ENCODE peak calls at places on chromosomes 3 and 15, in five cellular contexts. One of them, this sample, is unnamed.

GRCh38 chr3:190710723-190711122 is 151.8 kb downstream of the GMNC start:
- DNase-seq in progenitor cell of endocrine pancreas: no peak
- DNase-seq in effector memory CD4-positive, alpha-beta T cell: no peak
- DNase-seq in stimulated activated effector memory CD8-positive, alpha-beta T cell treated with anti-CD3 and anti-CD28 coated beads, Interleukin-12 subunit alpha, Interleukin-12 subunit beta, amount 100 ng/mL, for 72 hours: no peak
- DNase-seq in iris pigment epithelial cell: no peak
- DNase-seq in this sample: no peak

GRCh38 chr3:179666436-179667035 is 13.7 kb downstream of the USP13 start:
- DNase-seq in effector memory CD4-positive, alpha-beta T cell: no peak
- DNase-seq in stimulated activated effector memory CD8-positive, alpha-beta T cell treated with anti-CD3 and anti-CD28 coated beads, Interleukin-12 subunit alpha, Interleukin-12 subunit beta, amount 100 ng/mL, for 72 hours: no peak
- DNase-seq in progenitor cell of endocrine pancreas: no peak
- DNase-seq in iris pigment epithelial cell: peak; percentile 25
- DNase-seq in this sample: no peak

GRCh38 chr15:68818088-68818670 is 2.5 kb downstream of the ANP32A start:
- DNase-seq in progenitor cell of endocrine pancreas: peak; percentile 60
- DNase-seq in iris pigment epithelial cell: peak; percentile 64
- DNase-seq in effector memory CD4-positive, alpha-beta T cell: peak; percentile 44
- DNase-seq in stimulated activated effector memory CD8-positive, alpha-beta T cell treated with anti-CD3 and anti-CD28 coated beads, Interleukin-12 subunit alpha, Interleukin-12 subunit beta, amount 100 ng/mL, for 72 hours: peak; percentile 76
- DNase-seq in this sample: peak; percentile 77

GRCh38 chr3:15360786-15361493 is 28.6 kb upstream of the SH3BP5 start:
- DNase-seq in iris pigment epithelial cell: peak; percentile 81
- DNase-seq in progenitor cell of endocrine pancreas: no peak
- DNase-seq in stimulated activated effector memory CD8-positive, alpha-beta T cell treated with anti-CD3 and anti-CD28 coated beads, Interleukin-12 subunit alpha, Interleukin-12 subunit beta, amount 100 ng/mL, for 72 hours: no peak
- DNase-seq in effector memory CD4-positive, alpha-beta T cell: no peak
- DNase-seq in this sample: no peak

GRCh38 chr3:155791190-155791589 is 14.9 kb downstream of the C3orf33 start:
- DNase-seq in stimulated activated effector memory CD8-positive, alpha-beta T cell treated with anti-CD3 and anti-CD28 coated beads, Interleukin-12 subunit alpha, Interleukin-12 subunit beta, amount 100 ng/mL, for 72 hours: no peak
- DNase-seq in progenitor cell of endocrine pancreas: no peak
- DNase-seq in effector memory CD4-positive, alpha-beta T cell: no peak
- DNase-seq in iris pigment epithelial cell: peak; percentile 48
- DNase-seq in this sample: no peak

GRCh38 chr3:14716593-14716992 is 41.7 kb downstream of the C3orf20 start:
- DNase-seq in stimulated activated effector memory CD8-positive, alpha-beta T cell treated with anti-CD3 and anti-CD28 coated beads, Interleukin-12 subunit alpha, Interleukin-12 subunit beta, amount 100 ng/mL, for 72 hours: no peak
- DNase-seq in progenitor cell of endocrine pancreas: no peak
- DNase-seq in iris pigment epithelial cell: peak; percentile 18
- DNase-seq in effector memory CD4-positive, alpha-beta T cell: no peak
- DNase-seq in this sample: no peak

GRCh38 chr3:21718161-21718765 is 32.7 kb downstream of the ZNF385D start:
- DNase-seq in iris pigment epithelial cell: peak; percentile 90
- DNase-seq in progenitor cell of endocrine pancreas: no peak
- DNase-seq in stimulated activated effector memory CD8-positive, alpha-beta T cell treated with anti-CD3 and anti-CD28 coated beads, Interleukin-12 subunit alpha, Interleukin-12 subunit beta, amount 100 ng/mL, for 72 hours: no peak
- DNase-seq in effector memory CD4-positive, alpha-beta T cell: no peak
- DNase-seq in this sample: no peak

GRCh38 chr3:154428369-154429206 is 1.4 kb downstream of the GPR149 start:
- DNase-seq in stimulated activated effector memory CD8-positive, alpha-beta T cell treated with anti-CD3 and anti-CD28 coated beads, Interleukin-12 subunit alpha, Interleukin-12 subunit beta, amount 100 ng/mL, for 72 hours: no peak
- DNase-seq in iris pigment epithelial cell: no peak
- DNase-seq in effector memory CD4-positive, alpha-beta T cell: no peak
- DNase-seq in progenitor cell of endocrine pancreas: peak; percentile 13
- DNase-seq in this sample: no peak

GRCh38 chr15:82900511-82900910 is 52.0 kb downstream of the HOMER2 start:
- DNase-seq in effector memory CD4-positive, alpha-beta T cell: no peak
- DNase-seq in iris pigment epithelial cell: no peak
- DNase-seq in progenitor cell of endocrine pancreas: no peak
- DNase-seq in stimulated activated effector memory CD8-positive, alpha-beta T cell treated with anti-CD3 and anti-CD28 coated beads, Interleukin-12 subunit alpha, Interleukin-12 subunit beta, amount 100 ng/mL, for 72 hours: no peak
- DNase-seq in this sample: no peak

GRCh38 chr15:45429974-45430792 is 51.8 kb upstream of the GATM start:
- DNase-seq in progenitor cell of endocrine pancreas: peak; percentile 76
- DNase-seq in effector memory CD4-positive, alpha-beta T cell: peak; percentile 77
- DNase-seq in stimulated activated effector memory CD8-positive, alpha-beta T cell treated with anti-CD3 and anti-CD28 coated beads, Interleukin-12 subunit alpha, Interleukin-12 subunit beta, amount 100 ng/mL, for 72 hours: peak; percentile 95
- DNase-seq in iris pigment epithelial cell: peak; percentile 31
- DNase-seq in this sample: peak; percentile 75

GRCh38 chr3:27826448-27826847 is 104.3 kb upstream of the EOMES start:
- DNase-seq in iris pigment epithelial cell: no peak
- DNase-seq in stimulated activated effector memory CD8-positive, alpha-beta T cell treated with anti-CD3 and anti-CD28 coated beads, Interleukin-12 subunit alpha, Interleukin-12 subunit beta, amount 100 ng/mL, for 72 hours: no peak
- DNase-seq in effector memory CD4-positive, alpha-beta T cell: no peak
- DNase-seq in progenitor cell of endocrine pancreas: no peak
- DNase-seq in this sample: no peak

GRCh38 chr3:186519021-186519658 is 25.0 kb downstream of the CRYGS start:
- DNase-seq in iris pigment epithelial cell: no peak
- DNase-seq in stimulated activated effector memory CD8-positive, alpha-beta T cell treated with anti-CD3 and anti-CD28 coated beads, Interleukin-12 subunit alpha, Interleukin-12 subunit beta, amount 100 ng/mL, for 72 hours: peak; percentile 72
- DNase-seq in effector memory CD4-positive, alpha-beta T cell: peak; percentile 60
- DNase-seq in progenitor cell of endocrine pancreas: no peak
- DNase-seq in this sample: peak; percentile 63

GRCh38 chr3:149553781-149554451 is 79.4 kb downstream of the TM4SF4 start:
- DNase-seq in iris pigment epithelial cell: peak; percentile 85
- DNase-seq in progenitor cell of endocrine pancreas: no peak
- DNase-seq in stimulated activated effector memory CD8-positive, alpha-beta T cell treated with anti-CD3 and anti-CD28 coated beads, Interleukin-12 subunit alpha, Interleukin-12 subunit beta, amount 100 ng/mL, for 72 hours: no peak
- DNase-seq in effector memory CD4-positive, alpha-beta T cell: no peak
- DNase-seq in this sample: no peak

GRCh38 chr3:38454884-38455638 is 1.4 kb downstream of the ACVR2B start:
- DNase-seq in effector memory CD4-positive, alpha-beta T cell: no peak
- DNase-seq in iris pigment epithelial cell: peak; percentile 37
- DNase-seq in stimulated activated effector memory CD8-positive, alpha-beta T cell treated with anti-CD3 and anti-CD28 coated beads, Interleukin-12 subunit alpha, Interleukin-12 subunit beta, amount 100 ng/mL, for 72 hours: peak; percentile 72
- DNase-seq in progenitor cell of endocrine pancreas: peak; percentile 80
- DNase-seq in this sample: no peak

GRCh38 chr15:48823237-48823636 is 12.4 kb upstream of the CEP152 start:
- DNase-seq in effector memory CD4-positive, alpha-beta T cell: no peak
- DNase-seq in stimulated activated effector memory CD8-positive, alpha-beta T cell treated with anti-CD3 and anti-CD28 coated beads, Interleukin-12 subunit alpha, Interleukin-12 subunit beta, amount 100 ng/mL, for 72 hours: no peak
- DNase-seq in iris pigment epithelial cell: peak; percentile 38
- DNase-seq in progenitor cell of endocrine pancreas: no peak
- DNase-seq in this sample: no peak

GRCh38 chr3:30977592-30977991 is 83.1 kb upstream of the GADL1 start:
- DNase-seq in iris pigment epithelial cell: no peak
- DNase-seq in progenitor cell of endocrine pancreas: no peak
- DNase-seq in stimulated activated effector memory CD8-positive, alpha-beta T cell treated with anti-CD3 and anti-CD28 coated beads, Interleukin-12 subunit alpha, Interleukin-12 subunit beta, amount 100 ng/mL, for 72 hours: no peak
- DNase-seq in effector memory CD4-positive, alpha-beta T cell: no peak
- DNase-seq in this sample: no peak

GRCh38 chr15:35206060-35206675 is 121.1 kb upstream of the NANOGP8 start:
- DNase-seq in effector memory CD4-positive, alpha-beta T cell: no peak
- DNase-seq in iris pigment epithelial cell: peak; percentile 26
- DNase-seq in progenitor cell of endocrine pancreas: no peak
- DNase-seq in stimulated activated effector memory CD8-positive, alpha-beta T cell treated with anti-CD3 and anti-CD28 coated beads, Interleukin-12 subunit alpha, Interleukin-12 subunit beta, amount 100 ng/mL, for 72 hours: no peak
- DNase-seq in this sample: no peak

GRCh38 chr15:88113909-88114308 is 142.6 kb downstream of the NTRK3 start:
- DNase-seq in effector memory CD4-positive, alpha-beta T cell: no peak
- DNase-seq in iris pigment epithelial cell: no peak
- DNase-seq in stimulated activated effector memory CD8-positive, alpha-beta T cell treated with anti-CD3 and anti-CD28 coated beads, Interleukin-12 subunit alpha, Interleukin-12 subunit beta, amount 100 ng/mL, for 72 hours: no peak
- DNase-seq in progenitor cell of endocrine pancreas: no peak
- DNase-seq in this sample: no peak

This sample was measured in stimulated activated CD8-positive, alpha-beta memory T cell treated with anti-CD3 and anti-CD28 coated beads, Interleukin-7, amount 100 ng/mL, for 4 hours.